ENCODE peak calls at places on chromosomes 7 and 10, in seven cellular contexts. Z is Calu3, V is pancreas, U is lung, N is B cell, B is fibroblast of lung, J is upper lobe of left lung. I is an unnamed sample.

GRCh38 chr7:23338439-23338838 is 39.3 kb downstream of the MALSU1 start:
- DNase-seq in V (no peak), J (no peak), Z (no peak), N (no peak), B (no peak), U (no peak), I (no peak)

GRCh38 chr7:43838201-43838659 is 31.1 kb downstream of the MRPS24 start:
- DNase-seq in N (no peak), J (no peak), Z (no peak), U (no peak), V (no peak), B (no peak), I (no peak)

GRCh38 chr10:124648738-124649137 is 95.4 kb downstream of the FAM53B start:
- DNase-seq in Z (no peak), U (no peak), J (no peak), N (no peak), B (peak; percentile 93), V (no peak), I (no peak)

GRCh38 chr7:141304291-141304690 is 230.4 kb downstream of the TMEM178B start:
- DNase-seq in Z (no peak), U (no peak), V (no peak), N (no peak), J (no peak), B (no peak), I (no peak)

GRCh38 chr7:117755136-117755535 is 118.1 kb downstream of the CTTNBP2 start:
- DNase-seq in N (no peak), U (no peak), V (no peak), B (no peak), J (no peak), Z (no peak), I (no peak)

GRCh38 chr10:132489053-132489703 is 48.4 kb upstream of the INPP5A start:
- DNase-seq in J (peak; percentile 56), U (no peak), V (no peak), Z (no peak), N (no peak), B (peak; percentile 56), I (no peak)

GRCh38 chr7:42236266-42237161 is 495 bp downstream of the GLI3 start:
- DNase-seq in J (peak; percentile 91), V (peak; percentile 18), B (peak; percentile 74), Z (peak; percentile 19), N (no peak), U (no peak), I (no peak)

GRCh38 chr10:18340496-18341051 is 200.3 kb downstream of the CACNB2 start:
- DNase-seq in U (no peak), V (no peak), Z (no peak), N (no peak), J (no peak), B (peak; percentile 44), I (peak; percentile 54)

GRCh38 chr7:44087914-44088838 is 5.8 kb upstream of the POLM start:
- DNase-seq in N (no peak), Z (no peak), J (no peak), B (peak; percentile 65), V (no peak), U (no peak), I (no peak)

GRCh38 chr7:14717711-14718304 is 184.7 kb downstream of the DGKB start:
- DNase-seq in J (no peak), N (no peak), U (no peak), V (no peak), Z (no peak), B (peak; percentile 51), I (no peak)

GRCh38 chr7:4247106-4247876 is 434.8 kb upstream of the FOXK1 start:
- DNase-seq in B (no peak), Z (no peak), V (no peak), J (peak; percentile 52), U (no peak), N (no peak), I (no peak)

GRCh38 chr10:74056081-74056818 is 58.3 kb downstream of the VCL start:
- DNase-seq in V (no peak), N (no peak), Z (peak; percentile 53), U (no peak), B (peak; percentile 72), J (no peak), I (no peak)

GRCh38 chr10:63711866-63712716 is 190.9 kb downstream of the REEP3 start:
- DNase-seq in N (no peak), V (peak; percentile 99), B (peak; percentile 98), J (no peak), Z (peak; percentile 96), U (peak; percentile 93), I (peak; percentile 94)

GRCh38 chr7:33632840-33633239 is 272.5 kb upstream of the BMPER start:
- DNase-seq in J (no peak), U (no peak), Z (no peak), N (no peak), B (no peak), V (no peak), I (no peak)

GRCh38 chr7:179209-179681 is 13.1 kb upstream of the FAM20C start:
- DNase-seq in Z (no peak), V (no peak), B (no peak), U (no peak), N (no peak), J (no peak), I (no peak)

GRCh38 chr10:535051-535450 is 154.4 kb downstream of the DIP2C start:
- DNase-seq in B (no peak), Z (no peak), U (no peak), V (no peak), N (no peak), J (no peak), I (peak; percentile 14)

GRCh38 chr10:50508315-50509051 is 115.3 kb downstream of the SGMS1 start:
- DNase-seq in J (no peak), V (no peak), U (no peak), B (no peak), N (peak; percentile 5), Z (peak; percentile 33), I (no peak)

GRCh38 chr10:69685426-69685801 is 55.4 kb downstream of the FAM241B start:
- DNase-seq in Z (peak; percentile 54), V (no peak), U (no peak), J (no peak), B (no peak), N (no peak), I (no peak)

GRCh38 chr10:93080350-93081046 is 6.8 kb downstream of the CYP26A1 start:
- DNase-seq in B (peak; percentile 40), N (peak; percentile 59), J (peak; percentile 17), V (peak; percentile 42), Z (peak; percentile 66), U (peak; percentile 53), I (peak; percentile 77)

GRCh38 chr10:5540886-5541285 is 16.1 kb downstream of the CALML3 start:
- DNase-seq in B (no peak), V (no peak), Z (no peak), N (no peak), U (no peak), J (no peak), I (no peak)

GRCh38 chr7:102933763-102934162 is 21.0 kb downstream of the LRRC17 start:
- DNase-seq in B (peak; percentile 98), Z (no peak), N (no peak), V (no peak), J (peak; percentile 72), U (peak; percentile 35), I (no peak)

GRCh38 chr10:9786576-9786975 is 1231.1 kb upstream of the CELF2 start:
- DNase-seq in V (no peak), U (no peak), N (no peak), B (peak; percentile 33), Z (no peak), J (no peak), I (no peak)

GRCh38 chr7:5690931-5691461 is 90.5 kb downstream of the RNF216 start:
- DNase-seq in B (peak; percentile 55), N (no peak), Z (no peak), U (no peak), V (no peak), J (no peak), I (no peak)

GRCh38 chr7:29565982-29566746 is 2.5 kb downstream of the PRR15 start:
- DNase-seq in U (no peak), V (peak; percentile 14), N (no peak), J (peak; percentile 88), Z (peak; percentile 70), B (no peak), I (no peak)

GRCh38 chr10:13773043-13773442 is 186.3 kb downstream of the PRPF18 start:
- DNase-seq in U (no peak), J (no peak), Z (peak; percentile 23), B (no peak), N (no peak), V (no peak), I (no peak)

GRCh38 chr7:2812119-2812487 is 32.0 kb downstream of the GNA12 start:
- DNase-seq in U (no peak), Z (no peak), B (peak; percentile 78), V (no peak), J (no peak), N (no peak), I (no peak)

GRCh38 chr10:75228278-75228677 is 7.5 kb downstream of the COMTD1 start:
- DNase-seq in U (no peak), V (no peak), B (no peak), Z (no peak), J (no peak), N (no peak), I (no peak)
- TF ChIP-seq CTCF in U (no peak), V (no peak), B (no peak), Z (no peak), J (no peak), N (no peak), I (no peak)

DNA sequence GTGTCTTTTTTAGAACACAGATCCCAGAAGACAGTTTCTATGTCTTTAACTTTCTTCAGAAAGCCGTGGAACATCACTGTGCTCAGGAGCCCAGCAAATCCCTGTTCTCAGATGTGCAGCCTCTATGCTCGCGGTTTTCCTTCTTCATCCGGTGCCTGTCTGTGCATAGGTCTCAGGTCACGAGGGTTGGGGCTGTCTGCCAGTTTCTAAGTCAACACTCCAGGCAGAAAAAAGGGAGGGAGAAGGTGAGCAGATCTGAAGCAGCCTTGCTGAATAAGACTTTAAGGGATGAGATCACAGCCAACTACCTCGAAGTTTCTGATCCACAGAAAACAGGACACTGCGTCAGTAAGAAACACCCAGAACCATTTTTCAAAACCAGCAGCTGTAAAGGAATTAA is 68.4 kb downstream of the CRTAC1 start:
- DNase-seq in V (no peak), J (no peak), U (peak; percentile 65), B (no peak), N (no peak), Z (no peak), I (no peak)
- TF ChIP-seq CTCF in V (no peak), J (no peak), U (no peak), B (no peak), N (no peak), Z (no peak), I (no peak)

GRCh38 chr10:43263551-43264323 is 3.1 kb downstream of the RASGEF1A start:
- DNase-seq in N (no peak), B (no peak), J (peak; percentile 64), Z (peak; percentile 28), V (no peak), U (no peak), I (peak; percentile 43)
- TF ChIP-seq CTCF in N (no peak), B (peak; percentile 3), J (no peak), Z (peak; percentile 43), V (no peak), U (no peak), I (no peak)

GRCh38 chr10:91762878-91763277 is 35.3 kb upstream of the TNKS2 start:
- DNase-seq in U (no peak), Z (no peak), N (no peak), B (no peak), J (no peak), V (no peak), I (no peak)

GRCh38 chr10:91759581-91759986 is 38.6 kb upstream of the TNKS2 start:
- DNase-seq in B (peak; percentile 31), N (no peak), U (no peak), Z (no peak), J (no peak), V (no peak), I (no peak)

GRCh38 chr10:91756286-91756685 is 41.9 kb upstream of the TNKS2 start:
- DNase-seq in B (peak; percentile 90), J (no peak), N (no peak), U (no peak), V (no peak), Z (no peak), I (no peak)

GRCh38 chr10:91758303-91759146 is 39.7 kb upstream of the TNKS2 start:
- DNase-seq in Z (no peak), N (peak; percentile 58), J (no peak), B (peak; percentile 86), U (no peak), V (no peak), I (no peak)
- TF ChIP-seq CTCF in Z (peak; percentile 25), N (peak; percentile 79), J (peak; percentile 19), B (peak; percentile 42), U (peak; percentile 42), V (peak; percentile 32), I (peak; percentile 50)

I was measured in Peyer's patch.